ENCODE peak calls at places on chromosomes 4 and X, in ten cellular contexts. D is ovary, U is astrocyte of the spinal cord, C is AG04450, N is sigmoid colon, S is bronchial epithelial cell, V is lower lobe of right lung, A is lower leg skin, R is stomach, B is psoas muscle. I is an unnamed sample.

GRCh38 chrX:95427389-95427788 is 1257.3 kb upstream of the DIAPH2 start:
- DNase-seq in B (no peak), S (peak; percentile 79), A (no peak), C (no peak), U (peak; percentile 74), N (no peak), V (no peak), R (no peak), D (no peak), I (no peak)

GRCh38 chr4:130703211-130703920 is 1607.4 kb downstream of the C4orf33 start:
- DNase-seq in A (no peak), B (no peak), R (no peak), N (no peak), V (no peak), D (no peak), S (peak; percentile 7), C (no peak), U (no peak), I (no peak)

GRCh38 chrX:63657821-63658220 is 127.2 kb downstream of the ARHGEF9 start:
- DNase-seq in R (no peak), U (peak; percentile 76), N (no peak), D (peak; percentile 20), B (peak; percentile 24), V (peak; percentile 73), A (peak; percentile 89), C (peak; percentile 34), S (peak; percentile 63), I (peak; percentile 53)

GRCh38 chr4:79763486-79764075 is 309.4 kb downstream of the ANTXR2 start:
- DNase-seq in S (no peak), N (no peak), U (no peak), B (no peak), A (no peak), R (no peak), C (no peak), D (no peak), V (no peak), I (no peak)

GRCh38 chr4:113327513-113327912 is 278.1 kb downstream of the ANK2 start:
- DNase-seq in V (no peak), C (no peak), D (no peak), A (no peak), R (no peak), N (no peak), U (peak; percentile 6), B (no peak), S (no peak), I (no peak)

GRCh38 chrX:110050386-110050785 is 47.5 kb downstream of the TMEM164 start:
- DNase-seq in N (no peak), R (no peak), A (no peak), S (no peak), B (no peak), D (no peak), U (no peak), C (no peak), V (no peak), I (no peak)

GRCh38 chr4:107835409-107835808 is 10.7 kb downstream of the SGMS2 start:
- DNase-seq in R (no peak), C (no peak), D (no peak), V (no peak), S (no peak), N (peak; percentile 69), U (peak; percentile 13), B (no peak), A (no peak), I (no peak)

GRCh38 chr4:116480486-116480990 is 604.8 kb downstream of the TRAM1L1 start:
- DNase-seq in B (no peak), C (no peak), S (no peak), U (no peak), V (no peak), R (no peak), D (no peak), A (no peak), N (no peak), I (no peak)

GRCh38 chr4:74133786-74134499 is 24.0 kb upstream of the MTHFD2L start:
- DNase-seq in B (peak; percentile 65), V (peak; percentile 72), R (peak; percentile 81), S (peak; percentile 77), N (peak; percentile 84), D (peak; percentile 74), A (peak; percentile 93), U (peak; percentile 91), C (peak; percentile 65), I (peak; percentile 73)

GRCh38 chr4:170769857-170770256 is 680.1 kb upstream of the AADAT start:
- DNase-seq in D (no peak), R (no peak), U (no peak), N (no peak), A (no peak), S (peak; percentile 19), C (no peak), V (no peak), B (no peak), I (no peak)

GRCh38 chr4:5469151-5469775 is 239.1 kb downstream of the EVC2 start:
- DNase-seq in A (peak; percentile 70), N (no peak), B (no peak), U (no peak), S (no peak), V (no peak), C (no peak), D (no peak), R (no peak), I (no peak)

GRCh38 chr4:71188197-71188625 is 150.6 kb upstream of the SLC4A4 start:
- DNase-seq in S (no peak), D (no peak), C (no peak), B (no peak), V (no peak), R (no peak), U (peak; percentile 38), N (no peak), A (no peak), I (no peak)

GRCh38 chrX:119121341-119121740 is 6.3 kb downstream of the KIAA1210 start:
- DNase-seq in U (no peak), S (peak; percentile 18), V (no peak), N (no peak), D (no peak), B (no peak), C (no peak), A (no peak), R (no peak), I (no peak)

GRCh38 chr4:15234585-15235126 is 193.2 kb upstream of the C1QTNF7 start:
- DNase-seq in U (peak; percentile 94), V (no peak), B (no peak), N (no peak), A (no peak), D (no peak), R (no peak), S (peak; percentile 93), C (peak; percentile 88), I (peak; percentile 80)

GRCh38 chr4:186680649-186681048 is 43.0 kb downstream of the FAT1 start:
- DNase-seq in B (no peak), C (no peak), N (no peak), S (no peak), U (no peak), A (no peak), V (no peak), R (no peak), D (no peak), I (no peak)

DNA sequence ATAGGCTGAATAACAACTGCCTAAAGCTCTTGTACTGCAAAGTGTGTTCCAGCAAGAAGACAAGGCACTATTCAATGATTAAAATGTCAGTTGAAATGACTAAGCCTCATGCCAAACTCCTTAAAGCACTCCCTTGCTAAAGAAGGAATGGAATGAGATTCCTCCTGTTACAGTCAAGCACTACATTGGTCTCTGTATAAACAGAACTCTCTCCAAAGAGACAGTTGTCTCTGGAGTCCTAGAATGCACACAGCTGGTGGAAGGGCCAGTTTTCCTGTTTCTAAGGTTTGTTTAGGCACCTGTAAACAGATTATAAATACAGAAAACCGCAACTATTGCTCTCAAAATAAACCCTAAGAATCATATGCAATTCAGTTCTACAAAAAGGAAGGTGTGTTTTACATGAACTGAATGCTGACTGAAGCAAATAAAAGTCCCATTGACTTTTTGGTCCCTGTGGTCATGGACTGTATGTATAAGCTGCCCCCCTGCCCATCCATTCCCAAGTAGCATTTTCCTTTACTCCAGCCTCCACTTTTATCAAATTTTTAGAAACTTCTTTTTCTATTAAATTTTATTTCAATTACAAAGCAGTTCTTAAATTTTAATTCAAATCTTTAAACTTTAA is 47.0 kb downstream of the FAT1 start:
- DNase-seq in V (no peak), N (no peak), C (peak; percentile 95), B (no peak), A (no peak), D (no peak), S (peak; percentile 77), R (no peak), U (peak; percentile 92), I (peak; percentile 80)
- H3K4me3 ChIP-seq in V (no peak overlapping the region), N (no peak overlapping the region), C (no peak overlapping the region), B (no peak overlapping the region), A (no peak overlapping the region), D (no peak overlapping the region), S (no peak overlapping the region), R (no peak overlapping the region), U (no peak overlapping the region), I (no peak overlapping the region)

GRCh38 chr4:180615746-180616145 is 1627.5 kb upstream of the TENM3 start:
- DNase-seq in B (no peak), V (no peak), U (no peak), A (no peak), S (no peak), R (no peak), D (no peak), N (no peak), C (no peak), I (no peak)
- TF ChIP-seq CTCF in B (no peak), V (no peak), U (no peak), A (no peak), S (no peak), R (no peak), D (no peak), N (no peak), C (no peak), I (no peak)

DNA sequence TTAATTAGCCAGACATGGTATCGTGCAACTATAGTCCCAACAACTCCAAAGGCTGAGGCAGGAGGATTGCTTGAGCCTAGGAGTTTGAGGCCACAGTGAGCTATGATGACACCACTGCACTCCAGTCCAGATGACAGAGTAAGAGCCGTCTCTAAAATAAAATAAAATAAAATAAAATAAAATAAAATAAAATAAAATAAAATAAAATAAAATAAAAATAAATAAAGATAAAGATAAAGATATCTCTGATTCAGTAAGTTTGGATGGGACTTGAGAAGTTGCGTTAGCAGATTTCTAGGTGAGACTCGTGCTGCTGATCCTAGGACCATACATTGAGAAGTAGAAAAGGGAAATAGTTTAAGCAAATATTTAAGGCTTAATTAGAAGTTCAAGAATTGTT is 254.8 kb upstream of the FAM241A start:
- DNase-seq in D (no peak), A (no peak), B (no peak), N (no peak), C (no peak), U (no peak), S (no peak), V (no peak), R (no peak), I (no peak)
- H3K4me3 ChIP-seq in D (no peak overlapping the region), A (no peak overlapping the region), B (no peak overlapping the region), N (no peak overlapping the region), C (no peak overlapping the region), U (no peak overlapping the region), S (no peak overlapping the region), V (no peak overlapping the region), R (no peak overlapping the region), I (no peak overlapping the region)

DNA sequence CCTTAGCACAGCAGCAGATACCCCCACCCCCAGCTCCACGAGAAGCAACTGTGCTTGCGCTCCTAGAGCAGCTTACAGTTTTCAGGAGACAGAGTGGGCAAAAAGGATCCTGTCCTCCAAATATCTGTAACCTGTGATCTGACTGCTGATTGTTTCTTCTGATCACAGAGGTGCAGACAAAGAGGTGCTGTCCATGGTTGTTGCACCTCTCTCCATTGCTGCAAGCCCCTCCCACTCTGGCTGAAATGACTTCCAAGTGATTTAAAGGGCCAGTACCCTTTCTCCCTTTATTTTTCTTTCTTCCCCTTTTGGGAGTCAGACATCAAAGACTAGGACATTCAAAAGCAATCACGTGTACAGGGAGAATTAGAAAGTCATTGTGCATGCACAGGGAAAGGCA is 205.3 kb upstream of the GEMIN8 start:
- DNase-seq in V (no peak), C (no peak), D (no peak), U (no peak), S (peak; percentile 14), A (no peak), B (no peak), R (no peak), N (no peak), I (no peak)
- TF ChIP-seq CTCF in V (no peak), C (no peak), D (no peak), U (no peak), S (no peak), A (no peak), B (no peak), R (no peak), N (no peak), I (no peak)